ENCODE peak calls at places on chromosomes 4 and X, in four cellular contexts. I, V, M and Q are unnamed samples.

GRCh38 chr4:152516156-152516555 is 19.7 kb downstream of the FBXW7 start:
- DNase-seq in I (no peak), V (no peak), M (no peak), Q (no peak)

GRCh38 chrX:153612413-153612812 is 13.5 kb upstream of the CCNQ start:
- DNase-seq in V (no peak), I (no peak), M (no peak), Q (no peak)

GRCh38 chr4:94741304-94741703 is 16.5 kb upstream of the BMPR1B start:
- DNase-seq in V (peak), M (no peak), I (no peak), Q (no peak)

GRCh38 chrX:129678176-129678880 is 23.6 kb upstream of the APLN start:
- DNase-seq in I (no peak), V (no peak), M (peak), Q (peak)

GRCh38 chr4:39383690-39384089 is 17.5 kb upstream of the RFC1 start:
- DNase-seq in I (no peak), M (no peak), V (no peak), Q (no peak)

GRCh38 chr4:165385124-165385523 is 6.3 kb downstream of the CPE start:
- DNase-seq in V (no peak), M (no peak), I (no peak), Q (no peak)

GRCh38 chr4:48212165-48212564 is 57.5 kb downstream of the TEC start:
- DNase-seq in V (no peak), M (no peak), I (peak), Q (no peak)

GRCh38 chr4:108345862-108346530 is 177.3 kb upstream of the LEF1 start:
- DNase-seq in V (no peak), M (no peak), I (peak), Q (no peak)

GRCh38 chr4:25575581-25575980 is 80.1 kb upstream of the SLC34A2 start:
- DNase-seq in V (no peak), I (no peak), M (no peak), Q (no peak)

GRCh38 chrX:39174761-39175417 is 373.6 kb downstream of the MID1IP1 start:
- DNase-seq in I (peak), M (peak), V (no peak), Q (peak)

GRCh38 chr4:83850435-83850834 is 314.5 kb downstream of the GPAT3 start:
- DNase-seq in M (no peak), V (no peak), I (no peak), Q (no peak)

GRCh38 chr4:16136771-16137170 is 52.9 kb upstream of the PROM1 start:
- DNase-seq in V (no peak), I (no peak), M (no peak), Q (no peak)

GRCh38 chr4:16140520-16141249 is 56.9 kb upstream of the PROM1 start:
- DNase-seq in M (no peak), V (peak), I (no peak), Q (no peak)

GRCh38 chr4:16139066-16139945 is 55.5 kb upstream of the PROM1 start:
- DNase-seq in I (no peak), M (no peak), V (no peak), Q (no peak)

GRCh38 chr4:16142598-16143295 is 58.9 kb upstream of the PROM1 start:
- DNase-seq in V (no peak), I (no peak), M (no peak), Q (no peak)
- H3K4me3 ChIP-seq in V (no peak), I (no peak), M (no peak), Q (no peak)

DNA sequence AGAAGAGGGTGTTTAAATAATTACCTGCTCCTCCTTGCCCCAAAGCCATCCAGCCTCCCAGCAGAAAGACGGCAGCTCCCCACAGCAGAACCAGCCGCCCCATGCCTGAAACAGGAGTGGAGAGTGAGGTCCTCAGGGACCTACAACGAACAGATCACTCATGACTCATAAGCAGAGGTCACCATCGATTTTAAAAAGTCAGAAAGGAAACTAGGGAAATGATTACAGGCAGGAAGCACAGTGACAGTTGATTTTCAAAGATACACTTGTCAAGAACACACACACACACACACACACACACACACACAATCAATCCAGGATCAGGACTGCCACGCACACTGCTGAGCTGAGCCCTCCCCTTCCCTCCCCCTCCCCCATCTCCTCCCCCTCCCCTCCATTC is at the start of gene CRLF2:
- DNase-seq in M (no peak), I (peak), V (no peak), Q (no peak)
- H3K4me3 ChIP-seq in M (no peak), I (no peak), V (no peak), Q (no peak)

DNA sequence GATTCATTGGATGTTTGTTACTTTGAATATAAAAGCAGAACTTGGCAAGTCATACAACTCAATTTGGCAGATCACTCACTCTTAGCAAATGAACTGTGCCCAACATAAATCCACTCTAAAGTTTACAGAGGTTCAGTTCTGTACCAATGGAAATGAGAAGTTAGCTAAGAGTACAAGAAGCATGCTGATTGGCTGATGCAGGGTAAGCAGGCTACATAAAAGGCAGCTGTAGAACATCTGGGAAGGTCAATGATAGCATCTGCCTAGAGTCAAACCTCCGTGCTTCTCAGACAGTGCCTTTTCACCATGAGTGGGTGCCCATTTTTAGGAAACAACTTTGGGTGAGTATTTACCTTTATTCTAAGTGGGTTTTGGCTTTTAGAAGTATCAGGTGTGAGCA is at the start of gene TDO2:
- DNase-seq in M (no peak), V (no peak), I (no peak), Q (no peak)
- H3K4me3 ChIP-seq in M (no peak), V (no peak), I (no peak), Q (no peak)

DNA sequence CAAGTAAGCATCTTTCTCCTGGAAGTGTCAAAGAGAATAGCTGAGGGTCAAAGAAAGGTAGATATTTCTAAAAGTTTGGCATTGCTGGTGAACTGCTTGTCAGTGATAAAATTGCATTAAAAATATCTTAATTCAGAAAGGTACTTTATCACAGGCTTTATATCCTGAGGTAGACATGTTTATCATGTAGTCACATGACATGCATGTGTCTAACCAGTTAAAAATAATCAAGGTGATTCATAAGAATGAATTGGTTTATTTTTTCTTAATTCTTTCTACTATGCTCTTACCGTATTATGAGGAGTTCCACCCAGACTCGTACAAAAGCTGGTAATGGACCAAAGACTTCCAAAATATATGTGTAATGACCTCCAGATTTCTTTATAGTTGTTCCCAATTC is 6.1 kb downstream of the SLC7A11 start:
- DNase-seq in V (no peak), I (no peak), M (no peak), Q (no peak)
- H3K4me3 ChIP-seq in V (no peak), I (no peak), M (no peak), Q (no peak)

GRCh38 chrX:20116575-20117240 is at the start of gene MAP7D2:
- DNase-seq in I (no peak), M (no peak), V (no peak), Q (no peak)

GRCh38 chrX:20118065-20118824 is 1.5 kb upstream of the MAP7D2 start:
- DNase-seq in I (no peak), M (no peak), V (no peak), Q (no peak)

GRCh38 chrX:20112022-20112421 is 4.7 kb downstream of the MAP7D2 start:
- DNase-seq in V (no peak), M (no peak), I (no peak), Q (no peak)

GRCh38 chrX:20116087-20116574 is 576 bp downstream of the MAP7D2 start:
- DNase-seq in M (no peak), I (no peak), V (no peak), Q (no peak)
- H3K4me3 ChIP-seq in M (peak), I (no peak), V (peak), Q (no peak)

GRCh38 chrX:65681810-65682209 is 14.4 kb downstream of the MSN start:
- DNase-seq in I (no peak), V (no peak), M (no peak), Q (no peak)

GRCh38 chrX:65674351-65674893 is 7.0 kb downstream of the MSN start:
- DNase-seq in V (no peak), M (no peak), I (no peak), Q (no peak)

GRCh38 chrX:65673857-65674350 is 6.5 kb downstream of the MSN start:
- DNase-seq in I (no peak), V (peak), M (no peak), Q (no peak)

GRCh38 chrX:65679071-65679540 is 11.7 kb downstream of the MSN start:
- DNase-seq in I (no peak), M (no peak), V (peak), Q (no peak)

DNA sequence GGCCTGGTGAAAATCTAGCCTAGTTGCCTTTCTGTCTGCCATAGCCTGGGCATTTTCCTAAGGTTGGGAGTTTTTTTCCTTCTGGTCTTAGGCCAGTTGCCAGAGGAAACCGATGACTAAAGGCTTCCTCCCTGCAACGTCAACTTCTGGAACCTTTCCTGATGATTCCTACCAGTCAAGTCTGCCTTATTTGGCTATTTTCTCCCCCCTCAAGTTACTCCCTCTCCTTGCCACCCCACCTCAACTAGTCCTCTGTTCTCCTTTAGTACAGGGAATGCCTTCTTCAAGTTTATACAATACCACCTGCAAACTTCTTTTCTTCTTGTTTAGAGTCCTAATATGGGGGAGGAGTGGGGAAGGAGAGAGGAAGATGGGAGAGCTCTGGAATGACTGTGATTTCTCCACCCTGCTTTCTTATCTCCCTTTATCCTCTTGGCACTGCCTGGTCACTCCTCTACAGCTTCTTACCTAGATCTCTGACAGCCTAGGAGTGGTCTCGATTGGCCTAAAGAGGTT is 10.6 kb downstream of the MSN start:
- DNase-seq in I (no peak), M (no peak), V (peak), Q (no peak)
- H3K4me3 ChIP-seq in I (no peak), M (no peak), V (peak), Q (no peak)

GRCh38 chr4:54668031-54668611 is 10.4 kb downstream of the KIT start:
- DNase-seq in M (no peak), V (no peak), I (no peak), Q (no peak)
- H3K4me3 ChIP-seq in M (no peak), V (no peak), I (no peak), Q (no peak)

GRCh38 chr4:159758061-159758460 is 655.2 kb downstream of the RAPGEF2 start:
- DNase-seq in V (no peak), I (no peak), M (no peak), Q (no peak)

GRCh38 chr4:159762672-159763071 is 659.8 kb downstream of the RAPGEF2 start:
- DNase-seq in V (no peak), I (no peak), M (no peak), Q (no peak)

DNA sequence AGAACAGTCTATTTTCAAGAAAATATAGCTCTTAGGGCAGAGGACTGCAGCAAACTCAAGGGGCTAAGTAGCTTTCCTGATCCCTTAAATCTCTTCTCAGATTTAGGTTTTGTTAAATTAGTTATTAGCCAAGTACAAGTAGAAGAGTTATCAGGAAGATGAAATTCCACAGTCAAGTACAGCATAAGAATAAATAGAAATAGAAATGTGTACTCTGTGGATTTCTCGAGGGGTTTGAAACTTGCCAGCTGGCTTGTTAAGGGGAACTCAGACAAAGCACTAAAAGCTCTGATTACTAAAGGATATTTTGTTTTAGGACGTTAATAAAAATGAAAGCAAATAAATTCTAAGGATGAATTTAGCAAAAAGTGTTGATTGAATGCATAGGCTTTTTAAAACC is 654.6 kb downstream of the RAPGEF2 start:
- DNase-seq in M (no peak), I (no peak), V (no peak), Q (no peak)
- H3K4me3 ChIP-seq in M (no peak), I (no peak), V (no peak), Q (no peak)